ENCODE peak calls at places on chromosomes 6 and 20, in nine cellular contexts. One of them, this sample, is unnamed.

GRCh38 chr6:132404330-132404729 is 3.1 kb upstream of the MOXD1 start:
- DNase-seq in ecto neural progenitor cell: no peak
- DNase-seq in KBM-7: no peak
- DNase-seq in NCI-H2081: no peak
- DNase-seq in activated T-cell treated with anti-CD3 and anti-CD28 coated beads for 1 hour: no peak
- DNase-seq in astrocyte: no peak
- DNase-seq in NCI-H524 treated with DMSO at 0.1 percent for 48 hours: no peak
- DNase-seq in sciatic nerve: no peak
- DNase-seq in hippocampal formation: no peak
- DNase-seq in this sample: no peak

GRCh38 chr6:122798099-122798641 is 9.1 kb downstream of the SMPDL3A start:
- DNase-seq in KBM-7: no peak
- DNase-seq in astrocyte: peak; percentile 82
- DNase-seq in NCI-H2081: no peak
- DNase-seq in NCI-H524 treated with DMSO at 0.1 percent for 48 hours: no peak
- DNase-seq in sciatic nerve: no peak
- DNase-seq in ecto neural progenitor cell: no peak
- DNase-seq in activated T-cell treated with anti-CD3 and anti-CD28 coated beads for 1 hour: no peak
- DNase-seq in hippocampal formation: no peak
- DNase-seq in this sample: no peak

GRCh38 chr6:61751986-61752385 is 534.0 kb downstream of the KHDRBS2 start:
- DNase-seq in astrocyte: no peak
- DNase-seq in KBM-7: no peak
- DNase-seq in hippocampal formation: no peak
- DNase-seq in activated T-cell treated with anti-CD3 and anti-CD28 coated beads for 1 hour: no peak
- DNase-seq in NCI-H524 treated with DMSO at 0.1 percent for 48 hours: no peak
- DNase-seq in sciatic nerve: no peak
- DNase-seq in NCI-H2081: no peak
- DNase-seq in ecto neural progenitor cell: no peak
- DNase-seq in this sample: no peak

GRCh38 chr6:120214097-120214496 is 864.5 kb upstream of the MAN1A1 start:
- DNase-seq in NCI-H2081: no peak
- DNase-seq in NCI-H524 treated with DMSO at 0.1 percent for 48 hours: no peak
- DNase-seq in sciatic nerve: no peak
- DNase-seq in activated T-cell treated with anti-CD3 and anti-CD28 coated beads for 1 hour: no peak
- DNase-seq in KBM-7: no peak
- DNase-seq in ecto neural progenitor cell: no peak
- DNase-seq in astrocyte: no peak
- DNase-seq in hippocampal formation: no peak
- DNase-seq in this sample: no peak

GRCh38 chr6:1136415-1136774 is 175.5 kb upstream of the FOXQ1 start:
- DNase-seq in astrocyte: peak; percentile 47
- DNase-seq in NCI-H524 treated with DMSO at 0.1 percent for 48 hours: peak; percentile 22
- DNase-seq in hippocampal formation: peak; percentile 11
- DNase-seq in NCI-H2081: no peak
- DNase-seq in KBM-7: no peak
- DNase-seq in sciatic nerve: no peak
- DNase-seq in activated T-cell treated with anti-CD3 and anti-CD28 coated beads for 1 hour: no peak
- DNase-seq in ecto neural progenitor cell: no peak
- DNase-seq in this sample: peak; percentile 72

GRCh38 chr20:63413963-63414684 is 53.0 kb upstream of the CHRNA4 start:
- DNase-seq in hippocampal formation: no peak
- DNase-seq in activated T-cell treated with anti-CD3 and anti-CD28 coated beads for 1 hour: no peak
- DNase-seq in NCI-H2081: no peak
- DNase-seq in NCI-H524 treated with DMSO at 0.1 percent for 48 hours: no peak
- DNase-seq in ecto neural progenitor cell: no peak
- DNase-seq in astrocyte: no peak
- DNase-seq in KBM-7: no peak
- DNase-seq in sciatic nerve: no peak
- DNase-seq in this sample: no peak

GRCh38 chr6:33191383-33192104 is 723 bp downstream of the COL11A2 start:
- DNase-seq in hippocampal formation: no peak
- DNase-seq in NCI-H2081: no peak
- DNase-seq in KBM-7: no peak
- DNase-seq in sciatic nerve: no peak
- DNase-seq in activated T-cell treated with anti-CD3 and anti-CD28 coated beads for 1 hour: no peak
- DNase-seq in astrocyte: no peak
- DNase-seq in NCI-H524 treated with DMSO at 0.1 percent for 48 hours: no peak
- DNase-seq in ecto neural progenitor cell: no peak
- DNase-seq in this sample: no peak

GRCh38 chr6:7140631-7141366 is 33.0 kb downstream of the RREB1 start:
- DNase-seq in sciatic nerve: peak; percentile 94
- DNase-seq in NCI-H2081: peak; percentile 69
- DNase-seq in ecto neural progenitor cell: peak; percentile 91
- DNase-seq in astrocyte: peak; percentile 54
- DNase-seq in KBM-7: peak; percentile 65
- DNase-seq in NCI-H524 treated with DMSO at 0.1 percent for 48 hours: no peak
- DNase-seq in hippocampal formation: peak; percentile 79
- DNase-seq in activated T-cell treated with anti-CD3 and anti-CD28 coated beads for 1 hour: peak; percentile 67
- DNase-seq in this sample: peak; percentile 100

GRCh38 chr20:56411759-56412472 is at the start of gene CASS4:
- DNase-seq in ecto neural progenitor cell: no peak
- DNase-seq in NCI-H2081: no peak
- DNase-seq in hippocampal formation: peak; percentile 17
- DNase-seq in activated T-cell treated with anti-CD3 and anti-CD28 coated beads for 1 hour: no peak
- DNase-seq in sciatic nerve: no peak
- DNase-seq in astrocyte: peak; percentile 93
- DNase-seq in NCI-H524 treated with DMSO at 0.1 percent for 48 hours: no peak
- DNase-seq in KBM-7: peak; percentile 97
- DNase-seq in this sample: no peak

GRCh38 chr20:50373674-50374286 is 136.4 kb upstream of the PTPN1 start:
- DNase-seq in ecto neural progenitor cell: no peak
- DNase-seq in activated T-cell treated with anti-CD3 and anti-CD28 coated beads for 1 hour: no peak
- DNase-seq in sciatic nerve: no peak
- DNase-seq in astrocyte: peak; percentile 9
- DNase-seq in KBM-7: no peak
- DNase-seq in hippocampal formation: no peak
- DNase-seq in NCI-H2081: no peak
- DNase-seq in NCI-H524 treated with DMSO at 0.1 percent for 48 hours: no peak
- DNase-seq in this sample: no peak

GRCh38 chr20:12243327-12243726 is 325.6 kb downstream of the BTBD3 start:
- DNase-seq in astrocyte: no peak
- DNase-seq in sciatic nerve: no peak
- DNase-seq in NCI-H524 treated with DMSO at 0.1 percent for 48 hours: no peak
- DNase-seq in ecto neural progenitor cell: no peak
- DNase-seq in NCI-H2081: no peak
- DNase-seq in activated T-cell treated with anti-CD3 and anti-CD28 coated beads for 1 hour: no peak
- DNase-seq in KBM-7: peak; percentile 9
- DNase-seq in hippocampal formation: no peak
- DNase-seq in this sample: no peak

GRCh38 chr6:127566119-127566518 is 10.9 kb upstream of the C6orf58 start:
- DNase-seq in NCI-H524 treated with DMSO at 0.1 percent for 48 hours: no peak
- DNase-seq in KBM-7: no peak
- DNase-seq in ecto neural progenitor cell: no peak
- DNase-seq in astrocyte: no peak
- DNase-seq in hippocampal formation: no peak
- DNase-seq in NCI-H2081: no peak
- DNase-seq in activated T-cell treated with anti-CD3 and anti-CD28 coated beads for 1 hour: no peak
- DNase-seq in sciatic nerve: no peak
- DNase-seq in this sample: no peak

GRCh38 chr6:4085329-4085695 is 6.4 kb upstream of the FAM217A start:
- DNase-seq in ecto neural progenitor cell: no peak
- DNase-seq in NCI-H524 treated with DMSO at 0.1 percent for 48 hours: no peak
- DNase-seq in NCI-H2081: no peak
- DNase-seq in KBM-7: no peak
- DNase-seq in hippocampal formation: no peak
- DNase-seq in sciatic nerve: no peak
- DNase-seq in astrocyte: peak; percentile 37
- DNase-seq in activated T-cell treated with anti-CD3 and anti-CD28 coated beads for 1 hour: no peak
- DNase-seq in this sample: no peak

GRCh38 chr6:2237001-2237400 is 8.4 kb downstream of the GMDS start:
- DNase-seq in NCI-H2081: no peak
- DNase-seq in sciatic nerve: no peak
- DNase-seq in hippocampal formation: no peak
- DNase-seq in NCI-H524 treated with DMSO at 0.1 percent for 48 hours: no peak
- DNase-seq in KBM-7: no peak
- DNase-seq in ecto neural progenitor cell: no peak
- DNase-seq in astrocyte: peak; percentile 95
- DNase-seq in activated T-cell treated with anti-CD3 and anti-CD28 coated beads for 1 hour: no peak
- DNase-seq in this sample: no peak

GRCh38 chr20:62696999-62697398 is 11.6 kb upstream of the NTSR1 start:
- DNase-seq in sciatic nerve: no peak
- DNase-seq in ecto neural progenitor cell: no peak
- DNase-seq in KBM-7: no peak
- DNase-seq in activated T-cell treated with anti-CD3 and anti-CD28 coated beads for 1 hour: no peak
- DNase-seq in NCI-H524 treated with DMSO at 0.1 percent for 48 hours: no peak
- DNase-seq in hippocampal formation: no peak
- DNase-seq in astrocyte: no peak
- DNase-seq in NCI-H2081: no peak
- DNase-seq in this sample: no peak

GRCh38 chr6:34041385-34041784 is 104.5 kb downstream of the GRM4 start:
- DNase-seq in sciatic nerve: no peak
- DNase-seq in NCI-H524 treated with DMSO at 0.1 percent for 48 hours: no peak
- DNase-seq in activated T-cell treated with anti-CD3 and anti-CD28 coated beads for 1 hour: no peak
- DNase-seq in KBM-7: no peak
- DNase-seq in ecto neural progenitor cell: no peak
- DNase-seq in astrocyte: no peak
- DNase-seq in NCI-H2081: no peak
- DNase-seq in hippocampal formation: no peak
- DNase-seq in this sample: no peak

GRCh38 chr20:23143098-23143497 is 57.0 kb upstream of the CD93 start:
- DNase-seq in astrocyte: peak; percentile 79
- DNase-seq in NCI-H524 treated with DMSO at 0.1 percent for 48 hours: no peak
- DNase-seq in hippocampal formation: no peak
- DNase-seq in NCI-H2081: no peak
- DNase-seq in KBM-7: peak; percentile 56
- DNase-seq in sciatic nerve: peak; percentile 66
- DNase-seq in ecto neural progenitor cell: no peak
- DNase-seq in activated T-cell treated with anti-CD3 and anti-CD28 coated beads for 1 hour: no peak
- DNase-seq in this sample: no peak

GRCh38 chr6:84141506-84141905 is 85.9 kb downstream of the CEP162 start:
- DNase-seq in sciatic nerve: no peak
- DNase-seq in NCI-H2081: no peak
- DNase-seq in KBM-7: no peak
- DNase-seq in ecto neural progenitor cell: no peak
- DNase-seq in activated T-cell treated with anti-CD3 and anti-CD28 coated beads for 1 hour: no peak
- DNase-seq in NCI-H524 treated with DMSO at 0.1 percent for 48 hours: no peak
- DNase-seq in astrocyte: no peak
- DNase-seq in hippocampal formation: no peak
- DNase-seq in this sample: no peak

GRCh38 chr6:122109075-122109474 is 290.4 kb upstream of the HSF2 start:
- DNase-seq in KBM-7: no peak
- DNase-seq in NCI-H524 treated with DMSO at 0.1 percent for 48 hours: no peak
- DNase-seq in activated T-cell treated with anti-CD3 and anti-CD28 coated beads for 1 hour: no peak
- DNase-seq in sciatic nerve: no peak
- DNase-seq in astrocyte: no peak
- DNase-seq in hippocampal formation: no peak
- DNase-seq in NCI-H2081: no peak
- DNase-seq in ecto neural progenitor cell: no peak
- DNase-seq in this sample: no peak

GRCh38 chr6:168432196-168432595 is 8.8 kb upstream of the SMOC2 start:
- DNase-seq in hippocampal formation: no peak
- DNase-seq in NCI-H2081: no peak
- DNase-seq in ecto neural progenitor cell: peak; percentile 27
- DNase-seq in activated T-cell treated with anti-CD3 and anti-CD28 coated beads for 1 hour: no peak
- DNase-seq in NCI-H524 treated with DMSO at 0.1 percent for 48 hours: no peak
- DNase-seq in sciatic nerve: no peak
- DNase-seq in KBM-7: no peak
- DNase-seq in astrocyte: no peak
- DNase-seq in this sample: no peak

GRCh38 chr6:153059757-153060156 is 57.2 kb upstream of the MTRF1L start:
- DNase-seq in NCI-H524 treated with DMSO at 0.1 percent for 48 hours: peak; percentile 38
- DNase-seq in NCI-H2081: no peak
- DNase-seq in ecto neural progenitor cell: no peak
- DNase-seq in hippocampal formation: no peak
- DNase-seq in activated T-cell treated with anti-CD3 and anti-CD28 coated beads for 1 hour: no peak
- DNase-seq in astrocyte: no peak
- DNase-seq in sciatic nerve: no peak
- DNase-seq in KBM-7: peak; percentile 14
- DNase-seq in this sample: no peak

GRCh38 chr6:129846761-129847160 is 14.4 kb downstream of the TMEM244 start:
- DNase-seq in sciatic nerve: no peak
- DNase-seq in KBM-7: no peak
- DNase-seq in hippocampal formation: no peak
- DNase-seq in activated T-cell treated with anti-CD3 and anti-CD28 coated beads for 1 hour: no peak
- DNase-seq in NCI-H2081: no peak
- DNase-seq in NCI-H524 treated with DMSO at 0.1 percent for 48 hours: no peak
- DNase-seq in ecto neural progenitor cell: no peak
- DNase-seq in astrocyte: no peak
- DNase-seq in this sample: no peak

GRCh38 chr6:8814440-8815000 is 379.2 kb upstream of the SLC35B3 start:
- DNase-seq in NCI-H524 treated with DMSO at 0.1 percent for 48 hours: no peak
- DNase-seq in KBM-7: no peak
- DNase-seq in NCI-H2081: no peak
- DNase-seq in hippocampal formation: no peak
- DNase-seq in sciatic nerve: no peak
- DNase-seq in astrocyte: no peak
- DNase-seq in ecto neural progenitor cell: no peak
- DNase-seq in activated T-cell treated with anti-CD3 and anti-CD28 coated beads for 1 hour: no peak
- DNase-seq in this sample: no peak

This sample was measured in D341Med.